ENCODE peak calls at places on chromosomes 6 and 20, in seven cellular contexts. A, P, W, G, Q, F and R are unnamed samples.

GRCh38 chr6:51995214-51995735 is 92.1 kb downstream of the PKHD1 start:
- DNase-seq in W (no peak), G (no peak), F (no peak), P (no peak), Q (no peak), A (no peak), R (no peak)

GRCh38 chr20:48069626-48070025 is 284.3 kb upstream of the SULF2 start:
- DNase-seq in A (no peak), G (no peak), F (no peak), W (no peak), P (no peak), Q (no peak), R (no peak)

GRCh38 chr6:2875840-2876207 is 27.3 kb downstream of the SERPINB9 start:
- DNase-seq in P (no peak), Q (peak), A (no peak), G (peak), W (no peak), F (peak), R (no peak)

GRCh38 chr6:2714359-2714895 is 36.3 kb downstream of the MYLK4 start:
- DNase-seq in A (peak), P (no peak), W (no peak), Q (no peak), G (peak), F (no peak), R (no peak)

GRCh38 chr6:17413313-17413750 is 19.9 kb downstream of the CAP2 start:
- DNase-seq in F (no peak), A (peak), P (no peak), W (no peak), Q (no peak), G (peak), R (no peak)

GRCh38 chr20:10282930-10283556 is 64.4 kb downstream of the SNAP25 start:
- DNase-seq in G (peak), A (peak), F (no peak), Q (no peak), P (no peak), W (no peak), R (no peak)

GRCh38 chr6:22098623-22099022 is 198.2 kb downstream of the PRL start:
- DNase-seq in W (no peak), A (no peak), P (no peak), G (peak), Q (no peak), F (no peak), R (no peak)

GRCh38 chr6:153129873-153130514 is 1.1 kb downstream of the RGS17 start:
- DNase-seq in G (peak), A (peak), Q (no peak), P (no peak), W (no peak), F (no peak), R (no peak)

GRCh38 chr6:31393932-31394331 is 9.5 kb upstream of the MICA start:
- DNase-seq in A (no peak), W (no peak), Q (no peak), P (no peak), F (no peak), G (no peak), R (no peak)

GRCh38 chr6:3848925-3849605 is at the start of gene FAM50B:
- DNase-seq in P (peak), W (no peak), A (peak), G (peak), F (peak), Q (peak), R (peak)

GRCh38 chr6:149895702-149896310 is 2.1 kb downstream of the RAET1E start:
- DNase-seq in P (no peak), F (no peak), W (peak), A (peak), G (peak), Q (peak), R (peak)

GRCh38 chr20:48921883-48922867 is 664 bp downstream of the ARFGEF2 start:
- DNase-seq in F (no peak), W (no peak), A (no peak), Q (no peak), P (no peak), G (peak), R (no peak)

GRCh38 chr6:136095961-136096360 is 154.2 kb downstream of the MTFR2 start:
- DNase-seq in A (no peak), P (no peak), W (no peak), Q (no peak), F (no peak), G (peak), R (no peak)

GRCh38 chr6:135604035-135604865 is 106.7 kb upstream of the AHI1 start:
- DNase-seq in W (no peak), A (no peak), Q (no peak), F (no peak), G (no peak), P (no peak), R (peak)

GRCh38 chr6:23013776-23014175 is 444.4 kb downstream of the HDGFL1 start:
- DNase-seq in W (no peak), P (no peak), G (peak), F (no peak), Q (no peak), A (no peak), R (no peak)

GRCh38 chr6:74409447-74409846 is 713.4 kb downstream of the CD109 start:
- DNase-seq in G (peak), A (peak), P (no peak), Q (no peak), W (peak), F (no peak), R (no peak)

GRCh38 chr20:25088267-25088666 is 6.3 kb upstream of the VSX1 start:
- DNase-seq in W (no peak), F (no peak), Q (no peak), A (no peak), G (no peak), P (no peak), R (no peak)

GRCh38 chr6:62286470-62286843 is 432 bp upstream of the KHDRBS2 start:
- DNase-seq in Q (no peak), W (no peak), P (no peak), G (no peak), F (no peak), A (no peak), R (no peak)

GRCh38 chr6:142871910-142872331 is 73.1 kb downstream of the HIVEP2 start:
- DNase-seq in G (peak), W (no peak), Q (peak), F (peak), P (no peak), A (peak), R (no peak)

GRCh38 chr20:57649617-57650015 is 29.4 kb upstream of the ZBP1 start:
- DNase-seq in A (no peak), G (no peak), F (no peak), Q (no peak), W (no peak), P (no peak), R (no peak)

GRCh38 chr20:35988910-35989463 is 20.6 kb downstream of the CNBD2 start:
- DNase-seq in A (peak), W (no peak), Q (no peak), P (no peak), F (no peak), G (peak), R (no peak)

GRCh38 chr6:12034831-12035230 is 22.7 kb downstream of the HIVEP1 start:
- DNase-seq in A (no peak), G (no peak), F (no peak), W (no peak), Q (no peak), P (no peak), R (no peak)

GRCh38 chr6:133631421-133631820 is 257.5 kb upstream of the TCF21 start:
- DNase-seq in W (no peak), Q (no peak), F (no peak), P (no peak), G (peak), A (peak), R (no peak)

GRCh38 chr6:78436335-78436734 is 431.0 kb upstream of the IRAK1BP1 start:
- DNase-seq in P (no peak), A (peak), F (no peak), W (peak), Q (no peak), G (peak), R (no peak)

GRCh38 chr6:170231496-170232185 is 59.2 kb downstream of the DLL1 start:
- DNase-seq in G (peak), W (no peak), P (no peak), F (no peak), A (no peak), Q (no peak), R (no peak)

GRCh38 chr6:29502597-29502996 is 14.8 kb upstream of the MAS1L start:
- DNase-seq in G (no peak), F (no peak), W (no peak), A (peak), P (no peak), Q (no peak), R (no peak)

GRCh38 chr20:44409132-44409600 is 53.7 kb downstream of the HNF4A start:
- DNase-seq in A (peak), F (no peak), P (no peak), G (peak), Q (no peak), W (no peak), R (no peak)

GRCh38 chr6:33195304-33196022 is 3.2 kb upstream of the COL11A2 start:
- DNase-seq in A (no peak), G (no peak), P (no peak), F (no peak), W (no peak), Q (no peak), R (no peak)

GRCh38 chr6:21003780-21004541 is 469.7 kb downstream of the CDKAL1 start:
- DNase-seq in Q (no peak), G (peak), F (no peak), W (no peak), A (peak), P (no peak), R (no peak)

GRCh38 chr20:61065853-61066252 is 186.2 kb upstream of the CDH4 start:
- DNase-seq in P (no peak), G (no peak), F (no peak), Q (no peak), A (no peak), W (no peak), R (no peak)